ENCODE peak calls at places on chromosomes 1 and 21, in five cellular contexts. U is fibroblast of lung, W is adrenal gland, V is mammary epithelial cell, Y is SK-N-SH. N is an unnamed sample.

GRCh38 chr1:201456499-201457309 is 12.3 kb downstream of the PHLDA3 start:
- DNase-seq in V (peak; percentile 98), U (peak; percentile 97), W (peak; percentile 68), Y (no peak), N (no peak)

GRCh38 chr1:119613769-119614358 is 34.2 kb downstream of the ZNF697 start:
- DNase-seq in W (peak; percentile 85), U (peak; percentile 91), V (peak; percentile 76), Y (peak; percentile 75), N (peak; percentile 58)

GRCh38 chr1:165876121-165876520 is 48.7 kb downstream of the UCK2 start:
- DNase-seq in U (no peak), Y (no peak), V (no peak), W (no peak), N (no peak)

GRCh38 chr1:5312299-5312686 is 657.9 kb downstream of the AJAP1 start:
- DNase-seq in W (no peak), V (no peak), U (no peak), Y (no peak), N (no peak)

GRCh38 chr1:228148196-228148861 is 1.4 kb upstream of the GJC2 start:
- DNase-seq in U (no peak), V (no peak), W (peak; percentile 17), Y (peak; percentile 19), N (no peak)

GRCh38 chr1:165355977-165356811 is at the start of gene LMX1A:
- DNase-seq in W (no peak), U (no peak), V (peak; percentile 17), Y (no peak), N (no peak)

GRCh38 chr1:6827081-6827480 is 41.8 kb downstream of the CAMTA1 start:
- DNase-seq in V (no peak), Y (no peak), U (no peak), W (no peak), N (no peak)

GRCh38 chr1:115648717-115649691 is 7.2 kb downstream of the VANGL1 start:
- DNase-seq in W (no peak), Y (no peak), U (no peak), V (no peak), N (no peak)

GRCh38 chr21:46001821-46002681 is 20.5 kb downstream of the COL6A1 start:
- DNase-seq in Y (peak; percentile 23), V (no peak), U (no peak), W (peak; percentile 8), N (no peak)

GRCh38 chr1:214425101-214425500 is 126.3 kb downstream of the PTPN14 start:
- DNase-seq in U (no peak), W (no peak), V (peak; percentile 74), Y (no peak), N (no peak)

GRCh38 chr1:187413770-187414169 is 585.0 kb downstream of the PLA2G4A start:
- DNase-seq in W (no peak), Y (no peak), U (peak; percentile 22), V (no peak), N (no peak)

GRCh38 chr1:18407166-18408045 is 73.3 kb upstream of the KLHDC7A start:
- DNase-seq in Y (no peak), V (no peak), U (no peak), W (no peak), N (no peak)

GRCh38 chr1:207313131-207313530 is 8.3 kb upstream of the CD55 start:
- DNase-seq in U (no peak), V (no peak), Y (no peak), W (no peak), N (no peak)

GRCh38 chr1:161473363-161473762 is 31.9 kb upstream of the FCGR2A start:
- DNase-seq in Y (no peak), W (no peak), V (no peak), U (peak; percentile 4), N (no peak)

GRCh38 chr1:20439282-20439681 is 46.7 kb downstream of the CAMK2N1 start:
- DNase-seq in V (peak; percentile 25), U (peak; percentile 54), Y (no peak), W (no peak), N (no peak)

GRCh38 chr1:33738536-33738935 is 125.3 kb upstream of the HMGB4 start:
- DNase-seq in Y (no peak), U (no peak), V (no peak), W (no peak), N (no peak)

GRCh38 chr1:116999596-116999995 is 2.0 kb upstream of the CD101 start:
- DNase-seq in V (peak; percentile 50), Y (no peak), W (no peak), U (no peak), N (no peak)

GRCh38 chr1:193538690-193539089 is 352.3 kb upstream of the B3GALT2 start:
- DNase-seq in U (no peak), Y (no peak), V (no peak), W (no peak), N (no peak)

GRCh38 chr1:63797056-63797726 is 23.4 kb downstream of the ROR1 start:
- DNase-seq in U (no peak), Y (no peak), W (no peak), V (no peak), N (no peak)

GRCh38 chr1:198520524-198521254 is 19.8 kb downstream of the ATP6V1G3 start:
- DNase-seq in Y (no peak), V (no peak), W (no peak), U (no peak), N (no peak)

GRCh38 chr1:214213136-214213535 is 67.8 kb upstream of the SMYD2 start:
- DNase-seq in U (no peak), W (no peak), V (peak; percentile 95), Y (no peak), N (no peak)

GRCh38 chr1:238647877-238648276 is 738.5 kb upstream of the CHRM3 start:
- DNase-seq in V (peak; percentile 94), W (no peak), U (peak; percentile 98), Y (no peak), N (no peak)

GRCh38 chr1:64909021-64909420 is 57.3 kb downstream of the JAK1 start:
- DNase-seq in U (no peak), W (no peak), Y (no peak), V (no peak), N (no peak)

GRCh38 chr21:26800001-26800400 is 45.2 kb downstream of the ADAMTS1 start:
- DNase-seq in W (no peak), V (no peak), U (peak; percentile 46), Y (no peak), N (no peak)

GRCh38 chr1:158509471-158510161 is 37.6 kb downstream of the OR10R2 start:
- DNase-seq in W (peak; percentile 44), Y (no peak), U (no peak), V (no peak), N (no peak)

GRCh38 chr21:33640697-33641338 is 723 bp downstream of the CRYZL1 start:
- DNase-seq in U (peak; percentile 28), Y (peak; percentile 33), V (no peak), W (peak; percentile 31), N (no peak)

GRCh38 chr21:37751268-37751975 is 164.8 kb downstream of the KCNJ6 start:
- DNase-seq in Y (no peak), V (no peak), U (no peak), W (no peak), N (no peak)

GRCh38 chr21:37748351-37748750 is 167.9 kb downstream of the KCNJ6 start:
- DNase-seq in W (no peak), V (peak; percentile 17), U (no peak), Y (no peak), N (no peak)

GRCh38 chr21:37749132-37749531 is 167.1 kb downstream of the KCNJ6 start:
- DNase-seq in W (no peak), V (peak; percentile 72), U (no peak), Y (no peak), N (no peak)

GRCh38 chr21:37742532-37742931 is 173.7 kb downstream of the KCNJ6 start:
- DNase-seq in Y (no peak), W (no peak), U (no peak), V (peak; percentile 25), N (no peak)

GRCh38 chr21:37746849-37747248 is 169.4 kb downstream of the KCNJ6 start:
- DNase-seq in Y (no peak), U (no peak), W (no peak), V (no peak), N (no peak)
- TF ChIP-seq CTCF in Y (no peak), U (no peak), W (no peak), V (no peak), N (no peak)

DNA sequence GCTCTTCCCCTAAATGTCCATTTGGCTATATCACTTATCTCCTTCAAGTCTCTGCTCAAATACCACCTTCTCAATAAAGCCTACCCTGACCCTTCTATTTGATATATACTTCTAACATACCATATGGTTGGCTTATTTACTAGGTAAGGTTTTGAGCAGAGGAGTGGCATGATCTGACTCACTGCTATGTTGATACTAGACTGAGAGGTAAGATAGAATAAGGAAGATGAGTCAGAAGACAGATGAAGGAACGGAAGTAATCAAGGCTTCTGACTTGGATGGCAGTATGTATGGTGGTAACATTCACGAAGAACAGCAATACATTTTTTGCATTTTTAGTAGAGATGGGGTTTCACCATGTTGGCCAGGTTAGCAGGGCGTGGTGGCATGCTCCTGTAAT is 4.8 kb upstream of the HRNR start:
- DNase-seq in W (no peak), Y (no peak), V (peak; percentile 77), U (no peak), N (no peak)
- H3K9me3 ChIP-seq in W (no peaks in the 10 kb centered on the region), Y (no peaks in the 10 kb centered on the region), V (no peaks in the 10 kb centered on the region), U (no peaks in the 10 kb centered on the region), N (no peaks in the 10 kb centered on the region)

GRCh38 chr1:180269848-180270766 is 40.0 kb downstream of the LHX4 start:
- DNase-seq in U (no peak), V (no peak), Y (no peak), W (no peak), N (no peak)
- TF ChIP-seq CTCF in U (no peak), V (peak; percentile 61), Y (peak; percentile 43), W (no peak), N (no peak)

GRCh38 chr1:101653482-101653946 is 343.2 kb downstream of the OLFM3 start:
- DNase-seq in V (peak; percentile 54), U (peak; percentile 31), Y (no peak), W (no peak), N (no peak)
- H3K9me3 ChIP-seq in V (no peaks in the 10 kb centered on the region), U (no peaks in the 10 kb centered on the region), Y (peaks cover 9% of the 10 kb centered on the region), W (peaks cover 4% of the 10 kb centered on the region), N (no peaks in the 10 kb centered on the region)

GRCh38 chr21:36160850-36161178 is 4.2 kb downstream of the DOP1B start:
- DNase-seq in Y (no peak), V (no peak), U (no peak), W (no peak), N (no peak)
- TF ChIP-seq CTCF in Y (no peak), V (no peak), U (no peak), W (no peak), N (no peak)

N was measured in thoracic aorta.